ENCODE peak calls at places on chromosomes 2 and 18, in nine cellular contexts. V is CD4-positive, alpha-beta T cell; M is BJ; A is glutamatergic neuron; X is HCT116; C is progenitor cell of endocrine pancreas; H is heart left ventricle; E is prostate gland; I is astrocyte. B is an unnamed sample.

GRCh38 chr2:235661136-235661535 is 167.3 kb downstream of the AGAP1 start:
- DNase-seq in V (no peak), M (no peak), A (no peak), X (no peak), C (no peak), H (no peak), E (no peak), I (no peak), B (no peak)

GRCh38 chr2:38508311-38509039 is 94.3 kb downstream of the HNRNPLL start:
- DNase-seq in V (peak; percentile 73), M (no peak), A (peak; percentile 89), X (peak; percentile 81), C (peak; percentile 75), H (peak; percentile 85), E (peak; percentile 79), I (peak; percentile 46), B (peak; percentile 39)

GRCh38 chr2:163716101-163716500 is 19.7 kb downstream of the FIGN start:
- DNase-seq in V (no peak), M (no peak), A (no peak), X (no peak), C (no peak), H (no peak), E (no peak), I (no peak), B (no peak)

GRCh38 chr2:33059452-33060156 is 112.9 kb downstream of the LTBP1 start:
- DNase-seq in V (no peak), M (no peak), A (no peak), X (no peak), C (no peak), H (no peak), E (no peak), I (peak; percentile 36), B (no peak)

GRCh38 chr2:143575340-143575739 is 446.1 kb downstream of the ARHGAP15 start:
- DNase-seq in V (no peak), M (no peak), A (no peak), X (peak; percentile 7), C (no peak), H (no peak), E (no peak), I (no peak), B (no peak)

GRCh38 chr2:230601510-230601909 is 111.1 kb upstream of the CAB39 start:
- DNase-seq in V (no peak), M (no peak), A (no peak), X (no peak), C (no peak), H (no peak), E (no peak), I (no peak), B (no peak)

GRCh38 chr2:26269571-26270170 is 24.9 kb downstream of the HADHB start:
- DNase-seq in V (no peak), M (no peak), A (no peak), X (no peak), C (no peak), H (no peak), E (no peak), I (no peak), B (no peak)

GRCh38 chr2:204329532-204329931 is 215.7 kb upstream of the PARD3B start:
- DNase-seq in V (no peak), M (no peak), A (no peak), X (no peak), C (no peak), H (no peak), E (no peak), I (no peak), B (no peak)

GRCh38 chr2:167874812-167875211 is 372.6 kb downstream of the STK39 start:
- DNase-seq in V (no peak), M (no peak), A (no peak), X (no peak), C (no peak), H (no peak), E (no peak), I (no peak), B (no peak)

GRCh38 chr2:167863377-167863776 is 384.0 kb downstream of the STK39 start:
- DNase-seq in V (no peak), M (no peak), A (no peak), X (no peak), C (no peak), H (no peak), E (no peak), I (no peak), B (no peak)

DNA sequence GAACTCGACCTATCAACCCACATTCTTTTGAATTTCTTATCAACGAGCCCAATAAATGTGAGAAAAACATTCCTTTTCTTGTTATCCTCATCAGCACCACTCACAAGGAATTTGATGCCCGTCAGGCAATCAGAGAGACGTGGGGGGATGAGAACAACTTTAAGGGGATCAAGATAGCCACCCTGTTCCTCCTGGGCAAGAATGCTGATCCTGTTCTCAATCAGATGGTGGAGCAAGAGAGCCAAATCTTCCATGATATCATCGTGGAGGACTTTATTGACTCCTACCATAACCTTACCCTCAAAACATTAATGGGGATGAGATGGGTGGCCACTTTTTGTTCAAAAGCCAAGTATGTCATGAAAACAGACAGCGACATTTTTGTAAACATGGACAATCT is 378.2 kb downstream of the STK39 start:
- DNase-seq in V (no peak), M (no peak), A (no peak), X (no peak), C (no peak), H (no peak), E (no peak), I (no peak), B (no peak)
- TF ChIP-seq CTCF in V (no peak), M (no peak), A (no peak), X (peak; percentile 31), C (no peak), H (no peak), E (no peak), I (no peak), B (no peak)

GRCh38 chr2:158745067-158745865 is 49.9 kb upstream of the DAPL1 start:
- DNase-seq in V (peak; percentile 25), M (no peak), A (peak; percentile 53), X (peak; percentile 35), C (no peak), H (peak; percentile 42), E (peak; percentile 71), I (peak; percentile 51), B (no peak)
- TF ChIP-seq CTCF in V (no peak), M (peak; percentile 58), A (peak; percentile 48), X (peak; percentile 65), C (peak; percentile 69), H (peak; percentile 52), E (peak; percentile 41), I (peak; percentile 70), B (peak; percentile 69)

DNA sequence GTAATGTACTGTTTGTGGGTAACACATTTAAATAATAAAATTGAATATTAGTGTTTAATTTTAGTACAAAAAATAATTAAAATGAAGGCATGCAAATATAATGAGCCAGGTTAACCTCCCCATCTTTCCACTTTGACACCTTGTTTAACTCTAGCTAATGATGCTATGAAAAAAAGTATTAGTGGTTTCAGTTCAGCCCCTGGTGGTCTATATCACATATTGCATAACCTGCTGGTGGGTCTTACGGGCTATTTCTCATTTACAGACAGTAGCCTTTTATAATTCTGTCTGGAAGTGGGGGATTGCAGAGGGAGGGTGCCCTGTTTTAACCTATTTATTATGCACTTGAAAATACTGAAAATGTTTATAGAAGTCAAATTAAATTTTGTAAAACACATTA is 380.9 kb downstream of the MTX2 start:
- DNase-seq in V (no peak), M (no peak), A (no peak), X (no peak), C (no peak), H (no peak), E (no peak), I (no peak), B (no peak)
- TF ChIP-seq CTCF in V (no peak), M (no peak), A (peak; percentile 73), X (no peak), C (peak; percentile 33), H (no peak), E (no peak), I (peak; percentile 26), B (peak; percentile 28)

GRCh38 chr18:34990571-34990970 is 50.6 kb upstream of the MAPRE2 start:
- DNase-seq in V (no peak), M (no peak), A (no peak), X (no peak), C (no peak), H (no peak), E (no peak), I (peak; percentile 42), B (no peak)
- TF ChIP-seq CTCF in V (no peak), M (no peak), A (no peak), X (no peak), C (no peak), H (no peak), E (no peak), I (no peak), B (no peak)

GRCh38 chr2:223779877-223780276 is 57.5 kb downstream of the AP1S3 start:
- DNase-seq in V (peak; percentile 19), M (no peak), A (no peak), X (peak; percentile 60), C (no peak), H (no peak), E (no peak), I (no peak), B (no peak)
- TF ChIP-seq CTCF in V (no peak), M (peak; percentile 31), A (peak; percentile 23), X (peak; percentile 36), C (peak; percentile 45), H (no peak), E (no peak), I (peak; percentile 21), B (peak; percentile 22)

GRCh38 chr2:43192939-43193651 is 33.3 kb downstream of the ZFP36L2 start:
- DNase-seq in V (no peak), M (no peak), A (no peak), X (no peak), C (no peak), H (no peak), E (no peak), I (no peak), B (no peak)

GRCh38 chr2:43193996-43194869 is 32.2 kb downstream of the ZFP36L2 start:
- DNase-seq in V (no peak), M (no peak), A (no peak), X (no peak), C (peak; percentile 59), H (no peak), E (no peak), I (no peak), B (no peak)

GRCh38 chr2:43190305-43191052 is 35.9 kb downstream of the ZFP36L2 start:
- DNase-seq in V (no peak), M (no peak), A (no peak), X (no peak), C (no peak), H (no peak), E (no peak), I (no peak), B (no peak)

GRCh38 chr2:43193652-43193995 is 32.8 kb downstream of the ZFP36L2 start:
- DNase-seq in V (no peak), M (no peak), A (no peak), X (no peak), C (no peak), H (no peak), E (no peak), I (no peak), B (no peak)

DNA sequence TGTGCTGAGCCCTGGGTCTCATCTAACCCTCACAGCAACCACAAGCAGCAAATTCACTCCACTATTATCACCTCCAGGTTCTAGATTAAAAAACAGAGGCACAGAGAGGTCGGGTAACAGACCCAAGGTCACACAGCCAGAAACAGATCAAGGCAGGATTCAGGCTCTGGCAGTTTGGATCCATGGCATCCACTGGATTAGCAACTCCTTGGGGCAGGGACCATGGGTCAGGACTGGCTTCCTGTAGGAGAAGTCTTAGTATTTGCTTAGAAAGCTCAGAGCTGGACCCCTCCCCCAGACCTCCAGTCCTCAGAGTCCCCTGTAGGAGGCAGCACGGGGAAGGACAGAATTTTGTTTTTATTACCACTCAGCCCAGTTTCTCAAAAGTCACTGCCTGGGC is 34.4 kb downstream of the ZFP36L2 start:
- DNase-seq in V (no peak), M (no peak), A (no peak), X (no peak), C (no peak), H (no peak), E (no peak), I (no peak), B (no peak)
- TF ChIP-seq CTCF in V (peak; percentile 21), M (peak; percentile 18), A (no peak), X (peak; percentile 45), C (peak; percentile 42), H (no peak), E (no peak), I (no peak), B (peak; percentile 33)

B was measured in kidney epithelial cell.